ENCODE peak calls at places on chromosomes 7 and 10, in five cellular contexts. E, Y, Q, W and S are unnamed samples.

GRCh38 chr10:35789996-35790395 is 147.9 kb upstream of the FZD8 start:
- DNase-seq in W (no peak), E (no peak), Y (no peak), Q (no peak), S (no peak)

GRCh38 chr7:27172823-27173411 is 1.2 kb downstream of the HOXA10 start:
- DNase-seq in Y (peak; percentile 88), Q (no peak), W (peak; percentile 22), E (peak; percentile 74), S (no peak)

GRCh38 chr10:17380888-17381287 is 73.5 kb downstream of the ST8SIA6 start:
- DNase-seq in Y (no peak), W (no peak), E (no peak), Q (no peak), S (no peak)

GRCh38 chr10:89954787-89955566 is 253.6 kb downstream of the KIF20B start:
- DNase-seq in E (no peak), Q (no peak), W (no peak), Y (no peak), S (no peak)

GRCh38 chr10:71980181-71981023 is 16.2 kb downstream of the CHST3 start:
- DNase-seq in W (no peak), Y (no peak), Q (no peak), E (no peak), S (no peak)

GRCh38 chr7:44380831-44381493 is 55.6 kb upstream of the CAMK2B start:
- DNase-seq in Y (no peak), W (no peak), E (no peak), Q (no peak), S (no peak)

GRCh38 chr10:76456190-76456589 is 1024.8 kb downstream of the LRMDA start:
- DNase-seq in Y (no peak), W (no peak), Q (no peak), E (no peak), S (peak; percentile 49)

GRCh38 chr10:120979435-120980315 is 128.5 kb downstream of the WDR11 start:
- DNase-seq in Y (no peak), Q (no peak), E (no peak), W (peak; percentile 85), S (no peak)

GRCh38 chr7:76428868-76429805 is 4.4 kb downstream of the ZP3 start:
- DNase-seq in Y (peak; percentile 86), E (no peak), Q (no peak), W (no peak), S (peak; percentile 20)

GRCh38 chr7:33813331-33813730 is 92.0 kb upstream of the BMPER start:
- DNase-seq in Y (no peak), W (no peak), Q (no peak), E (no peak), S (no peak)

GRCh38 chr7:1041471-1042160 is 2.7 kb upstream of the GPR146 start:
- DNase-seq in W (no peak), E (no peak), Y (no peak), Q (no peak), S (no peak)

GRCh38 chr7:4612939-4613841 is 68.9 kb upstream of the FOXK1 start:
- DNase-seq in Q (no peak), Y (peak; percentile 43), E (no peak), W (peak; percentile 67), S (no peak)

GRCh38 chr10:101467286-101467770 is 113.4 kb downstream of the BTRC start:
- DNase-seq in E (peak; percentile 42), W (peak; percentile 83), Q (peak; percentile 48), Y (peak; percentile 82), S (peak; percentile 53)

GRCh38 chr7:66182920-66183319 is 22.2 kb upstream of the TPST1 start:
- DNase-seq in Q (no peak), W (no peak), Y (no peak), E (no peak), S (no peak)

GRCh38 chr7:98240961-98241673 is 10.9 kb downstream of the TECPR1 start:
- DNase-seq in E (peak; percentile 18), Q (no peak), Y (peak; percentile 67), W (peak; percentile 93), S (peak; percentile 11)